ENCODE peak calls at places on chromosome 5, in nine cellular contexts. P, O, R, I, Q, T, S, X and U are unnamed samples.

GRCh38 chr5:135571902-135572301 is 6.9 kb downstream of the CXCL14 start:
- DNase-seq in O (no peak), T (no peak), X (no peak), S (no peak), P (no peak), Q (no peak), I (no peak), R (no peak), U (no peak)

GRCh38 chr5:172568308-172568923 is 72.6 kb upstream of the NEURL1B start:
- DNase-seq in O (no peak), X (no peak), T (no peak), P (no peak), R (no peak), S (no peak), I (no peak), Q (no peak), U (no peak)

GRCh38 chr5:141876628-141877477 is 1.4 kb downstream of the PCDH1 start:
- DNase-seq in R (peak; percentile 26), X (no peak), Q (no peak), O (no peak), P (no peak), S (no peak), I (no peak), T (no peak), U (no peak)

GRCh38 chr5:86463339-86463738 is 154.4 kb upstream of the COX7C start:
- DNase-seq in S (no peak), O (no peak), T (no peak), I (no peak), R (no peak), Q (no peak), P (no peak), X (no peak), U (no peak)

GRCh38 chr5:148539851-148540250 is 114.5 kb downstream of the HTR4 start:
- DNase-seq in I (no peak), Q (no peak), S (no peak), R (no peak), X (no peak), O (no peak), P (no peak), T (no peak), U (no peak)

GRCh38 chr5:6781711-6782110 is 68.5 kb downstream of the TENT4A start:
- DNase-seq in O (no peak), X (no peak), P (no peak), I (no peak), R (no peak), T (no peak), S (no peak), Q (no peak), U (no peak)

GRCh38 chr5:121430538-121430937 is 421.1 kb upstream of the FTMT start:
- DNase-seq in I (no peak), Q (no peak), S (no peak), O (no peak), P (no peak), R (no peak), T (no peak), X (no peak), U (no peak)

GRCh38 chr5:132915681-132916080 is 42.2 kb downstream of the LEAP2 start:
- DNase-seq in R (no peak), T (peak; percentile 9), X (no peak), O (no peak), Q (no peak), P (no peak), S (no peak), I (no peak), U (no peak)

GRCh38 chr5:134113908-134114875 is at the start of gene TCF7:
- DNase-seq in I (peak; percentile 81), T (peak; percentile 82), R (peak; percentile 88), Q (peak; percentile 65), S (peak; percentile 74), O (peak; percentile 76), X (peak; percentile 55), P (peak; percentile 82), U (peak; percentile 47)

GRCh38 chr5:43642428-43642827 is 39.4 kb downstream of the NNT start:
- DNase-seq in X (no peak), P (no peak), Q (no peak), O (no peak), T (no peak), R (no peak), S (no peak), I (no peak), U (no peak)

GRCh38 chr5:128539038-128539429 is 989 bp upstream of the FBN2 start:
- DNase-seq in R (no peak), O (no peak), Q (no peak), I (no peak), X (no peak), P (no peak), T (no peak), S (no peak), U (no peak)

GRCh38 chr5:112338681-112339337 is 80.3 kb downstream of the EPB41L4A start:
- DNase-seq in X (no peak), R (no peak), O (no peak), P (no peak), T (peak; percentile 3), S (no peak), I (no peak), Q (no peak), U (peak; percentile 49)

GRCh38 chr5:1930501-1930879 is 47.8 kb upstream of the IRX4 start:
- DNase-seq in X (no peak), I (no peak), R (no peak), P (peak; percentile 93), O (no peak), Q (no peak), T (no peak), S (no peak), U (peak; percentile 50)